ENCODE peak calls at places on chromosomes 2 and 18, in nine cellular contexts. V is small intestine, A is thoracic aorta, X is PC-9, I is uterus, Y is adrenal gland, L is heart right ventricle, C is cardiac muscle cell, P is neuronal stem cell. N is an unnamed sample.
A peak's percentile ranks its signal among the peaks of the same experiment; 100 is the strongest.

GRCh38 chr18:980586-980985 is 75.9 kb downstream of the ADCYAP1 start:
- DNase-seq in I (no peak), P (no peak), X (no peak), V (no peak), Y (no peak), A (no peak), L (no peak), C (no peak), N (no peak)

GRCh38 chr2:111191877-111192276 is 71.2 kb downstream of the BCL2L11 start:
- DNase-seq in X (no peak), C (no peak), P (no peak), I (no peak), V (no peak), A (no peak), Y (no peak), L (no peak), N (no peak)

GRCh38 chr2:239671916-239672849 is 271.4 kb upstream of the HDAC4 start:
- DNase-seq in V (no peak), P (no peak), X (no peak), I (no peak), L (no peak), Y (peak; percentile 13), C (no peak), A (no peak), N (no peak)

GRCh38 chr2:217795706-217796465 is 206.9 kb downstream of the TNS1 start:
- DNase-seq in C (no peak), X (no peak), I (no peak), A (no peak), V (no peak), Y (peak; percentile 54), L (no peak), P (no peak), N (peak; percentile 19)

GRCh38 chr2:168543037-168543436 is 87.0 kb downstream of the CERS6 start:
- DNase-seq in C (no peak), Y (no peak), P (no peak), L (no peak), V (peak; percentile 51), I (no peak), A (no peak), X (no peak), N (no peak)

GRCh38 chr2:42091671-42092070 is 43.9 kb downstream of the PKDCC start:
- DNase-seq in V (no peak), X (no peak), L (no peak), I (no peak), Y (no peak), P (no peak), A (no peak), C (no peak), N (no peak)

GRCh38 chr2:136448986-136449780 is 316.2 kb upstream of the THSD7B start:
- DNase-seq in Y (no peak), X (no peak), C (no peak), A (no peak), P (no peak), V (no peak), L (no peak), I (no peak), N (no peak)

GRCh38 chr2:14427982-14428567 is 204.4 kb upstream of the LRATD1 start:
- DNase-seq in A (no peak), V (no peak), Y (no peak), X (no peak), P (no peak), I (no peak), L (peak; percentile 29), C (no peak), N (no peak)

GRCh38 chr2:11201969-11202368 is 46.7 kb downstream of the SLC66A3 start:
- DNase-seq in I (no peak), X (no peak), V (no peak), A (no peak), P (no peak), C (no peak), L (no peak), Y (no peak), N (no peak)
- H3K4me1 ChIP-seq in I (no peaks in the 10 kb centered on the region), X (peaks cover 33% of the 10 kb centered on the region), V (no peaks in the 10 kb centered on the region), A (no peaks in the 10 kb centered on the region), P (no peaks in the 10 kb centered on the region), C (no peaks in the 10 kb centered on the region), L (no peaks in the 10 kb centered on the region), Y (peaks cover 12% of the 10 kb centered on the region), N (no peaks in the 10 kb centered on the region)

DNA sequence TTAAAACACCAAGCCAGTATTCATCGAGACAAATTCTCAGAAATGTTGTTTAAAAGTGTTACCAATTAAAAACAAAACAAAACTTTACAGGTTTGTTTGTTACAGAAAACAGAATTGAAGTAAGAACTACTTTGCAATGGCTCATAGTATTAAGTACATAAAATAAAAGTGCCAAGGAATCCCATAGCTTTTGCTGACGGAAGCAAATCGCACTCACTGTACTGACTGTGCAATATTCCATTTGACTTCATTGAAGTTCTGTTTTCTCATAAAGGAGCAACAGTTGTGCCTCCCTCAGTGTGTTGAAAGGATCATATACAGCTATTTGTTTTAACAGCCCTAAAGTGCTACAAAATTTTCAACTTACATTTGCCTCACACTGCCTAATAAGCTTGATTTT is 507.8 kb downstream of the SPAG16 start:
- DNase-seq in Y (no peak), X (no peak), L (no peak), A (no peak), V (no peak), P (no peak), C (no peak), I (no peak), N (no peak)
- H3K27ac ChIP-seq in Y (no peak overlapping the region), X (no peak overlapping the region), L (no peak overlapping the region), A (no peak overlapping the region), V (no peak overlapping the region), P (no peak overlapping the region), C (no peak overlapping the region), I (no peak overlapping the region), N (no peak overlapping the region)

GRCh38 chr2:16256601-16257000 is 316.3 kb downstream of the MYCN start:
- DNase-seq in L (no peak), I (no peak), A (no peak), Y (no peak), P (no peak), C (no peak), X (no peak), V (no peak), N (no peak)
- H3K4me3 ChIP-seq in L (no peak overlapping the region), I (no peak overlapping the region), A (no peak overlapping the region), Y (no peak overlapping the region), P (no peak overlapping the region), C (no peak overlapping the region), X (no peak overlapping the region), V (no peak overlapping the region), N (no peak overlapping the region)

GRCh38 chr2:191170773-191171172 is 20.0 kb upstream of the STAT4 start:
- DNase-seq in X (no peak), A (no peak), L (no peak), V (no peak), Y (no peak), P (no peak), I (no peak), C (no peak), N (no peak)

GRCh38 chr2:191171708-191172355 is 21.0 kb upstream of the STAT4 start:
- DNase-seq in A (no peak), X (peak; percentile 85), C (no peak), I (no peak), V (no peak), L (no peak), P (peak; percentile 3), Y (no peak), N (no peak)

GRCh38 chr2:191170301-191170636 is 19.5 kb upstream of the STAT4 start:
- DNase-seq in L (no peak), P (no peak), X (peak; percentile 73), I (no peak), V (no peak), C (no peak), Y (no peak), A (no peak), N (no peak)

GRCh38 chr2:191169456-191170300 is 18.9 kb upstream of the STAT4 start:
- DNase-seq in X (peak; percentile 85), C (no peak), A (no peak), V (no peak), P (no peak), Y (no peak), I (no peak), L (no peak), N (no peak)

GRCh38 chr2:191171291-191171690 is 20.5 kb upstream of the STAT4 start:
- DNase-seq in V (no peak), L (no peak), X (no peak), P (no peak), I (no peak), A (no peak), C (no peak), Y (no peak), N (no peak)
- H3K4me1 ChIP-seq in V (peaks cover 3% of the 10 kb centered on the region), L (no peaks in the 10 kb centered on the region), X (peaks cover 67% of the 10 kb centered on the region), P (peaks cover 8% of the 10 kb centered on the region), I (no peaks in the 10 kb centered on the region), A (peaks cover 39% of the 10 kb centered on the region), C (peaks cover 16% of the 10 kb centered on the region), Y (no peaks in the 10 kb centered on the region), N (peaks cover 10% of the 10 kb centered on the region)

DNA sequence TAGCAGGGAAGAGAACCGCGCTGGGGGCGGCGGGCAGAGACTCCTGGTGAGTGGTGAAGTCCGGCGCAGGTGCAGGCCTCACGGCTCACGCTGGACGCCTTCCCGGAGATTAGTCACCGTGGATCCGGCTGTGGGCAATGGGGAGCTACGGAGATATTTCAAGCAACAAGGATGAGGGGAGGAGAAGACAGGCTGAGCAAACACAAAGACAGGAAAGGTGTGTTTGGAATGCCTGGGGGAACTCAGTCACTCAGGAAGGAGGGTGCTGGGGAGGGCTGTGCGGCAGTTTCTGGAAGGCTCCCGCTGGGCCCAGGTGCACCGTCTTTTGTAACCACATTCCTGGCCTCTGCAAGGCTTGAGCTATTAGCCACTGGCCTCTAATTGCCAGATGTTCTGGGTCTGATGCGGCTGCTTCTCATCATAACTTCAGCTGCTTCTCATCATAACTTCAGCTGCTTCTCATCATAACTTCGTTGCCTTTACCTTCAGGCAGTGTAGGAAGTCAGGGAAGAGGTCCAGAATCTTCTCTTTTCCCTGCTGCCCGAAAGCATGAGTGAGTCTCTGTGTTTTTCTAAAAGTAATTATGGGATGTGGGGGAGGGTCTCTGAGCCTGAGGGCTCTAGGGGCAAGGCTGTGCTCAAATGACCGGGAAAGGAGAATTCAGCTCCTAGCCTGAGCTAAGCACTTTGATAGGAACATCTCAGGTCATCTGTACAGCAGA is 118.9 kb downstream of the PXDN start:
- DNase-seq in P (peak; percentile 42), C (no peak), L (peak; percentile 60), Y (no peak), A (no peak), V (no peak), I (peak; percentile 65), X (peak; percentile 97), N (no peak)
- H3K27ac ChIP-seq in P (peak overlapping the region; percentile 92), C (no peak overlapping the region), L (no peak overlapping the region), Y (no peak overlapping the region), A (no peak overlapping the region), V (peak overlapping the region; percentile 23), I (peak overlapping the region; percentile 56), X (peak overlapping the region; percentile 77), N (no peak overlapping the region)

DNA sequence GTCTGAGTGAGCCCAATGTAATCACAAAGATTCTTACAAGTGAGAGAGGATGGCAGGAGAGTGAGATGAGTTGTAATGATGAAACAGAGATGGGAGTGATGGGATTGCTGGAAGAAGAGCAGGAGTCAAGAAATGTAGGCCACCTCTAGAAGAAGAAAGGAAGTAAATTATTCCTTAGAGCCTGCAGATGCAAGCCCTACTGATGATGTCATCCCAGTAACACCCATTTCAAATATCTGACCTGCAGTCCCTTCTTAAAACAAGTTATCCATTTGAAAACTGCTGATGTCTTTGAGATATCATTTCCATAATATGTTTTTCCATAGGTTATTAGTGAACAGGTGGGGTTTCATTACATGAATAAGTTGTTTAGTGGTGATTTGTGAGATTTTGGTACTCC is 888.0 kb upstream of the SLC39A10 start:
- DNase-seq in Y (no peak), A (no peak), P (no peak), I (no peak), X (no peak), L (no peak), V (no peak), C (no peak), N (no peak)
- H3K4me3 ChIP-seq in Y (no peak overlapping the region), A (no peak overlapping the region), P (no peak overlapping the region), I (no peak overlapping the region), X (no peak overlapping the region), L (no peak overlapping the region), V (no peak overlapping the region), C (no peak overlapping the region), N (no peak overlapping the region)